ENCODE peak calls at places on chromosomes 5 and 9, in four cellular contexts. I is Panc1; A is effector memory CD4-positive, alpha-beta T cell; S is heart left ventricle. K is an unnamed sample.

GRCh38 chr5:51684794-51685355 is 301.6 kb downstream of the ISL1 start:
- DNase-seq in I (no peak), A (no peak), S (no peak), K (no peak)

GRCh38 chr9:2413196-2413840 is 208.3 kb upstream of the VLDLR start:
- DNase-seq in I (no peak), A (no peak), S (no peak), K (no peak)

GRCh38 chr5:145718956-145719355 is 116.2 kb downstream of the PRELID2 start:
- DNase-seq in I (no peak), A (no peak), S (no peak), K (no peak)

GRCh38 chr5:164600929-164601535 is 1095.6 kb downstream of the MAT2B start:
- DNase-seq in I (no peak), A (no peak), S (no peak), K (no peak)

GRCh38 chr9:95368377-95369160 is 51.1 kb upstream of the FANCC start:
- DNase-seq in I (no peak), A (no peak), S (no peak), K (no peak)

GRCh38 chr5:69368458-69369368 is 607 bp downstream of the AK6 start:
- DNase-seq in I (no peak), A (no peak), S (no peak), K (no peak)

GRCh38 chr9:133727876-133728441 is 10.2 kb downstream of the SARDH start:
- DNase-seq in I (no peak), A (no peak), S (no peak), K (no peak)

GRCh38 chr9:15349892-15350761 is 43.1 kb upstream of the TTC39B start:
- DNase-seq in I (no peak), A (no peak), S (no peak), K (peak; percentile 8)

GRCh38 chr5:66987949-66988838 is 208.4 kb downstream of the CD180 start:
- DNase-seq in I (no peak), A (no peak), S (no peak), K (no peak)

GRCh38 chr5:159850192-159850573 is 66.1 kb upstream of the ADRA1B start:
- DNase-seq in I (no peak), A (no peak), S (no peak), K (peak; percentile 60)

GRCh38 chr9:78692871-78693270 is 395.9 kb downstream of the PSAT1 start:
- DNase-seq in I (no peak), A (no peak), S (no peak), K (no peak)

GRCh38 chr5:1183424-1184162 is 17.8 kb upstream of the SLC6A19 start:
- DNase-seq in I (no peak), A (no peak), S (no peak), K (no peak)

GRCh38 chr5:116453920-116454319 is 120.7 kb downstream of the SEMA6A start:
- DNase-seq in I (no peak), A (no peak), S (no peak), K (no peak)

GRCh38 chr5:138720840-138721239 is 32.4 kb upstream of the CTNNA1 start:
- DNase-seq in I (no peak), A (no peak), S (no peak), K (no peak)

GRCh38 chr5:95773325-95774059 is 42.4 kb downstream of the RHOBTB3 start:
- DNase-seq in I (no peak), A (no peak), S (no peak), K (no peak)
- H3K27ac ChIP-seq in I (no peak overlapping the region), A (no peak overlapping the region), S (no peak overlapping the region), K (no peak overlapping the region)

DNA sequence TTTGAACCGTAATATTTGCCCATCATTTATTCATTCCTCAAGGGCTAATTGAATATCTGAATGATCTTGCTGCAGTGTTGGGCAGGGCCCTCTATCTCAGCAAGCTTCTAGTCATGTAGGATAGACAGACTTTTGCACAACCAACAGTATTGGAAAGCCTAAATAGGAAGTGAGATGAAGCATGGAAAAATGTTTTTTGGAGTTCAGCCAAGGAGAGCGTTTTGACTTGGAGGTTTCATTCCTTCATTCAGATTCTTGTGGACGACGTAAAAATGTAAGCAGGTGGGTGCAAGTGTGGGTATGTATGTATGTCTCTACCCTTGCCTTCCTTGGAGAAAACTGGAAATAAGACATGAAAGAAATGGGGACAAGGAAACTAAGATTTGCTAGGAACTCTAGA is 15.5 kb downstream of the DAPK1 start:
- DNase-seq in I (no peak), A (no peak), S (no peak), K (no peak)
- H3K27ac ChIP-seq in I (no peak overlapping the region), A (no peak overlapping the region), S (no peak overlapping the region), K (no peak overlapping the region)

GRCh38 chr5:56684159-56684558 is 131.2 kb upstream of the MAP3K1 start:
- DNase-seq in I (no peak), A (no peak), S (no peak), K (no peak)

GRCh38 chr5:56683733-56684132 is 131.6 kb upstream of the MAP3K1 start:
- DNase-seq in I (no peak), A (no peak), S (no peak), K (no peak)

GRCh38 chr5:56683281-56683680 is 132.1 kb upstream of the MAP3K1 start:
- DNase-seq in I (no peak), A (no peak), S (no peak), K (no peak)

GRCh38 chr5:56686337-56687198 is 128.8 kb upstream of the MAP3K1 start:
- DNase-seq in I (no peak), A (no peak), S (no peak), K (no peak)

GRCh38 chr5:56685503-56686217 is 129.7 kb upstream of the MAP3K1 start:
- DNase-seq in I (no peak), A (no peak), S (no peak), K (no peak)
- H3K27ac ChIP-seq in I (no peak overlapping the region), A (peak overlapping the region; percentile 35), S (no peak overlapping the region), K (no peak overlapping the region)

GRCh38 chr9:123480096-123480495 is 124.1 kb downstream of the CRB2 start:
- DNase-seq in I (no peak), A (no peak), S (no peak), K (no peak)
- H3K27ac ChIP-seq in I (no peak overlapping the region), A (no peak overlapping the region), S (no peak overlapping the region), K (no peak overlapping the region)

GRCh38 chr9:71812385-71812784 is 44.1 kb upstream of the CEMIP2 start:
- DNase-seq in I (no peak), A (no peak), S (peak; percentile 67), K (no peak)
- H3K27ac ChIP-seq in I (no peak overlapping the region), A (no peak overlapping the region), S (peak overlapping the region; percentile 11), K (no peak overlapping the region)

GRCh38 chr5:68193481-68194036 is 22.0 kb upstream of the PIK3R1 start:
- DNase-seq in I (no peak), A (no peak), S (no peak), K (peak; percentile 26)

GRCh38 chr5:68189613-68190012 is 25.9 kb upstream of the PIK3R1 start:
- DNase-seq in I (no peak), A (no peak), S (no peak), K (no peak)

GRCh38 chr5:68194405-68194804 is 21.2 kb upstream of the PIK3R1 start:
- DNase-seq in I (no peak), A (no peak), S (no peak), K (no peak)

GRCh38 chr5:68195137-68195536 is 20.4 kb upstream of the PIK3R1 start:
- DNase-seq in I (no peak), A (no peak), S (no peak), K (no peak)

DNA sequence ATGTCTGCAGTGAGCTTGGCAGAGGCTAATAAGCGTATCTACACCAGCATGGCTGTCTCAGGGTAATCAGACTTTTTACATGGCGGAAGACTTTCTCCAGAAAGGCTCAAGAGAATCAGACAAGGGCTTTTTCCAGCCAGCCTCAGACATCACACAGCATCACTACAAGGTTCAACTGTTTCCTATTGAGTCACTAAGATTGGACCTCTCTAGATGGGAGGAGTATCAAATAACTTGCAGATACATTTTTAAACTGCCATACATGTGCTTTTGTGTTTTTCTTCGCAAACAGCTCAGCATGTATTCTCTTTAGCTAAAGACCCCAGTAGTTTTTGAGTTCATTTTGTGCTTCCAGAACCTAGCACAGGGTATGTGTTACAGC is 22.9 kb upstream of the PIK3R1 start:
- DNase-seq in I (no peak), A (no peak), S (no peak), K (no peak)
- H3K27ac ChIP-seq in I (no peak overlapping the region), A (no peak overlapping the region), S (no peak overlapping the region), K (no peak overlapping the region)

GRCh38 chr9:105116047-105116868 is 128.2 kb upstream of the SLC44A1 start:
- DNase-seq in I (no peak), A (no peak), S (no peak), K (no peak)

GRCh38 chr9:105119166-105119565 is 125.3 kb upstream of the SLC44A1 start:
- DNase-seq in I (no peak), A (no peak), S (no peak), K (no peak)

GRCh38 chr9:105114956-105115728 is 129.3 kb upstream of the SLC44A1 start:
- DNase-seq in I (no peak), A (no peak), S (peak; percentile 54), K (no peak)

GRCh38 chr9:105118646-105119045 is 125.8 kb upstream of the SLC44A1 start:
- DNase-seq in I (no peak), A (no peak), S (no peak), K (no peak)

DNA sequence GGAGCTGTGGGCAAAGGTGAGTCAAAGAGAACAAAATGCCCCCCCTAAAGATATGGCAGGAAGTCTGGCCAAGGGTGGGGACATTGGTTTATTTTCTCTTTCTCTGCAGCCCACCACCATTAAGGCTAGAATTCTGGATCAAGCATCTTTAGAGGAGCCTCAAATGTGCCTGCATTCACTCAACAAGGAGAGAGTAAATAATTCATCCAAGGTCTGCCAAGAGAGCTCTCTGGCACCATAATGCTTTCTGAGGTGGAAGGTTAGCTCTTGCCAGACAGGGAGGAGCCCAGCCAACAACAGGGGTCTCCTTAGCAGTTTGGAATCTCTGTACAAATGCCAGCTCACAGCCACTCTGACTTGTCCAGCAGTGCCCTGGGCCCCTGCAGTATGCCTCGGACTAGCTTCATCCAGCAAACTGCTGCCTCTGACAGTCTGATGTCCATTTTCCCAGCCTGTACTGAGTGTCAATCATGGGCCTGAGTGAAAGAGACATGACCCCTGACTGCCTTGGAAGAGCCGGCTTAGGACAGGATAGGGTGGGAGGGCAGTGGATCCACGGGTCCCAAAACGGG is 127.3 kb upstream of the SLC44A1 start:
- DNase-seq in I (no peak), A (no peak), S (no peak), K (no peak)
- H3K27ac ChIP-seq in I (no peak overlapping the region), A (no peak overlapping the region), S (no peak overlapping the region), K (no peak overlapping the region)

DNA sequence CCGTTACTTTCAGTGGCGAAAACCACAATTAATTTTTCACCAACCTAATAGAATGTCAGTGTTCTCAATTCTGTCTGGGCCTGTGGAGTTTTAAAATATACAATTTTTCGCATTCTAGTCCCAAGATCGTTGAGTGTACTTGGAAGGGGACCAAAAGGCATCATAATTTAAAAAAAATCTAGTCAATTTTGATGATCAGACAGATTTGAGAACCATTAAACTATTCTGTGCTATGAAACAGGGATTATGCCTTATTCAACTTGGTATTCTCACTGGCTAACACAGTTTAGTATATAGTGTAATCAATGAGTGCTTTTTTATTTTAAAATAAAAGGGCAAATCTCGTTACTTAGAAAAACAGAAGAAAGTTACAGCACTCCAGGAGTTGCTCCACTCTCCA is 61.5 kb upstream of the TNFSF15 start:
- DNase-seq in I (no peak), A (no peak), S (no peak), K (no peak)
- H3K27ac ChIP-seq in I (no peak overlapping the region), A (no peak overlapping the region), S (no peak overlapping the region), K (no peak overlapping the region)

GRCh38 chr5:176888016-176888864 is 10.9 kb downstream of the HK3 start:
- DNase-seq in I (no peak), A (no peak), S (no peak), K (no peak)
- H3K27ac ChIP-seq in I (no peak overlapping the region), A (no peak overlapping the region), S (no peak overlapping the region), K (no peak overlapping the region)

K was measured in epithelial cell of prostate.